ENCODE peak calls at places on chromosome 10, in five cellular contexts. R, O, V, K and E are unnamed samples.

GRCh38 chr10:80459047-80459865 is 5.1 kb downstream of the TSPAN14 start:
- DNase-seq in R (peak), O (peak), V (no peak), K (peak), E (peak)

GRCh38 chr10:14571866-14572507 is 202.7 kb downstream of the FAM107B start:
- DNase-seq in R (peak), O (no peak), V (no peak), K (peak), E (peak)

GRCh38 chr10:130801276-130801675 is 510.2 kb downstream of the TCERG1L start:
- DNase-seq in R (no peak), O (peak), V (no peak), K (no peak), E (no peak)

GRCh38 chr10:96840841-96841518 is 8.9 kb downstream of the LCOR start:
- DNase-seq in R (no peak), O (no peak), V (no peak), K (no peak), E (no peak)

GRCh38 chr10:34474060-34474376 is 341.1 kb downstream of the PARD3 start:
- DNase-seq in R (no peak), O (no peak), V (no peak), K (no peak), E (no peak)

GRCh38 chr10:58651040-58651439 is 138.4 kb downstream of the BICC1 start:
- DNase-seq in R (no peak), O (no peak), V (peak), K (no peak), E (no peak)

GRCh38 chr10:117663750-117664149 is 121.2 kb downstream of the EMX2 start:
- DNase-seq in R (no peak), O (no peak), V (peak), K (peak), E (no peak)

GRCh38 chr10:107542607-107543006 is 378.1 kb upstream of the SORCS1 start:
- DNase-seq in R (no peak), O (no peak), V (no peak), K (no peak), E (no peak)

GRCh38 chr10:27157150-27157549 is 2.0 kb downstream of the MASTL start:
- DNase-seq in R (no peak), O (no peak), V (no peak), K (no peak), E (no peak)

GRCh38 chr10:51892313-51892712 is 192.9 kb upstream of the CSTF2T start:
- DNase-seq in R (no peak), O (no peak), V (no peak), K (no peak), E (no peak)

GRCh38 chr10:98446656-98447221 is at the start of gene HPS1:
- DNase-seq in R (peak), O (peak), V (peak), K (peak), E (peak)

GRCh38 chr10:21895932-21896331 is 107.6 kb downstream of the DNAJC1 start:
- DNase-seq in R (no peak), O (no peak), V (no peak), K (no peak), E (no peak)

GRCh38 chr10:11165591-11166543 is 148.2 kb downstream of the CELF2 start:
- DNase-seq in R (peak), O (peak), V (peak), K (peak), E (peak)

GRCh38 chr10:93745411-93746065 is 12.2 kb upstream of the LGI1 start:
- DNase-seq in R (no peak), O (no peak), V (no peak), K (no peak), E (no peak)

GRCh38 chr10:73641272-73642060 is at the start of gene MYOZ1:
- DNase-seq in R (no peak), O (no peak), V (no peak), K (no peak), E (no peak)

GRCh38 chr10:31126593-31126992 is 94.9 kb upstream of the ZNF438 start:
- DNase-seq in R (no peak), O (no peak), V (no peak), K (no peak), E (no peak)

GRCh38 chr10:33248638-33249037 is 85.8 kb downstream of the NRP1 start:
- DNase-seq in R (peak), O (no peak), V (no peak), K (no peak), E (no peak)

GRCh38 chr10:124985162-124985561 is 43.2 kb downstream of the ZRANB1 start:
- DNase-seq in R (no peak), O (no peak), V (no peak), K (no peak), E (no peak)

GRCh38 chr10:23172846-23173548 is 19.1 kb upstream of the PTF1A start:
- DNase-seq in R (no peak), O (no peak), V (no peak), K (peak), E (no peak)

GRCh38 chr10:90018819-90019218 is 317.4 kb downstream of the KIF20B start:
- DNase-seq in R (no peak), O (no peak), V (no peak), K (no peak), E (no peak)

GRCh38 chr10:22324893-22325271 is 4.0 kb downstream of the BMI1 start:
- DNase-seq in R (no peak), O (no peak), V (no peak), K (no peak), E (no peak)

GRCh38 chr10:92766451-92766850 is 76.7 kb downstream of the HHEX start:
- DNase-seq in R (no peak), O (no peak), V (no peak), K (no peak), E (no peak)

GRCh38 chr10:132616995-132617780 is 79.6 kb downstream of the INPP5A start:
- DNase-seq in R (no peak), O (peak), V (no peak), K (no peak), E (no peak)

GRCh38 chr10:86955501-86956194 is 1.8 kb downstream of the MMRN2 start:
- DNase-seq in R (no peak), O (no peak), V (no peak), K (no peak), E (no peak)

GRCh38 chr10:86139066-86139657 is 227.4 kb downstream of the GRID1 start:
- DNase-seq in R (no peak), O (no peak), V (no peak), K (no peak), E (no peak)

GRCh38 chr10:48437546-48437945 is 131.1 kb downstream of the MAPK8 start:
- DNase-seq in R (no peak), O (no peak), V (no peak), K (no peak), E (no peak)

GRCh38 chr10:49168821-49169495 is 19.2 kb downstream of the TMEM273 start:
- DNase-seq in R (no peak), O (no peak), V (no peak), K (no peak), E (no peak)

GRCh38 chr10:103124420-103125096 is 68.5 kb downstream of the NT5C2 start:
- DNase-seq in R (no peak), O (no peak), V (no peak), K (no peak), E (no peak)

GRCh38 chr10:81548160-81548559 is 326.8 kb upstream of the NRG3 start:
- DNase-seq in R (no peak), O (no peak), V (no peak), K (no peak), E (no peak)

GRCh38 chr10:62205750-62206399 is 62.8 kb downstream of the RTKN2 start:
- DNase-seq in R (no peak), O (no peak), V (no peak), K (no peak), E (no peak)

GRCh38 chr10:88186335-88186734 is 322.9 kb downstream of the PTEN start:
- DNase-seq in R (no peak), O (no peak), V (no peak), K (no peak), E (no peak)

GRCh38 chr10:79184141-79184625 is 115.4 kb downstream of the ZMIZ1 start:
- DNase-seq in R (no peak), O (no peak), V (peak), K (peak), E (no peak)

GRCh38 chr10:128322106-128322505 is 195.9 kb upstream of the MKI67 start:
- DNase-seq in R (no peak), O (no peak), V (no peak), K (no peak), E (no peak)

GRCh38 chr10:87761892-87762291 is 56.1 kb downstream of the ATAD1 start:
- DNase-seq in R (no peak), O (no peak), V (no peak), K (no peak), E (no peak)

GRCh38 chr10:87094373-87095240 is at the start of the genes GLUD1 and SHLD2:
- DNase-seq in R (peak), O (peak), V (peak), K (peak), E (peak)

GRCh38 chr10:44647877-44648542 is 263.1 kb upstream of the CXCL12 start:
- DNase-seq in R (no peak), O (no peak), V (no peak), K (no peak), E (peak)